ENCODE peak calls at places on chromosomes 13 and 19, in seven cellular contexts. W is cardiac muscle cell; N is pancreas; S is left ventricle myocardium inferior; E is CD4-positive, CD25-positive, alpha-beta regulatory T cell; I is hepatocyte; J is lower lobe of right lung. C is an unnamed sample. For H3K36me3, the result is how much of the 10 kb centered on the place peaks cover.

GRCh38 chr19:37551123-37551993 is 43.2 kb downstream of the ZNF571 start:
- DNase-seq in S (peak), I (no peak), J (no peak), N (no peak), W (no peak), E (peak), C (peak)

GRCh38 chr13:61316647-61317046 is 99.0 kb downstream of the PCDH20 start:
- DNase-seq in J (no peak), W (no peak), E (no peak), S (no peak), I (no peak), N (no peak), C (no peak)

GRCh38 chr13:27954406-27954851 is 14.7 kb downstream of the CDX2 start:
- DNase-seq in I (peak), E (no peak), J (no peak), W (no peak), S (no peak), N (no peak), C (no peak)

GRCh38 chr19:33279430-33280350 is 22.6 kb downstream of the CEBPA start:
- DNase-seq in N (no peak), I (peak), S (no peak), W (no peak), J (no peak), E (no peak), C (no peak)

GRCh38 chr13:112329376-112329775 is 46.8 kb upstream of the SPACA7 start:
- DNase-seq in S (no peak), J (no peak), W (no peak), I (no peak), E (no peak), N (no peak), C (no peak)

GRCh38 chr13:90477194-90477593 is 870.3 kb upstream of the MIR17HG start:
- DNase-seq in W (no peak), S (no peak), E (no peak), J (no peak), I (no peak), N (peak), C (no peak)

GRCh38 chr19:5321851-5322681 is 18.5 kb downstream of the PTPRS start:
- DNase-seq in I (no peak), E (no peak), S (no peak), J (no peak), N (no peak), W (peak), C (no peak)

GRCh38 chr13:43405457-43405856 is 381.3 kb downstream of the ENOX1 start:
- DNase-seq in W (no peak), J (no peak), I (no peak), N (no peak), E (no peak), S (no peak), C (no peak)

GRCh38 chr19:1610579-1610978 is 5.3 kb upstream of the UQCR11 start:
- DNase-seq in J (no peak), I (no peak), W (no peak), S (no peak), N (no peak), E (no peak), C (no peak)

GRCh38 chr19:43721469-43722048 is 5.7 kb downstream of the IRGC start:
- DNase-seq in I (no peak), E (no peak), W (no peak), J (no peak), N (no peak), S (no peak), C (no peak)

GRCh38 chr13:100657881-100658315 is 16.7 kb downstream of the TMTC4 start:
- DNase-seq in J (no peak), I (no peak), S (no peak), W (no peak), E (no peak), N (no peak), C (no peak)

GRCh38 chr19:31356587-31357314 is 7.5 kb upstream of the TSHZ3 start:
- DNase-seq in J (peak), S (peak), I (no peak), W (peak), N (peak), E (peak), C (no peak)

GRCh38 chr19:44785271-44785670 is 7.6 kb downstream of the CBLC start:
- DNase-seq in I (no peak), W (no peak), E (no peak), J (no peak), N (no peak), S (no peak), C (no peak)

GRCh38 chr19:44779150-44779549 is 1.5 kb downstream of the CBLC start:
- DNase-seq in W (no peak), E (no peak), I (peak), N (no peak), S (no peak), J (no peak), C (no peak)

GRCh38 chr19:44785993-44786392 is 8.3 kb downstream of the CBLC start:
- DNase-seq in W (no peak), I (no peak), S (no peak), E (no peak), J (no peak), N (no peak), C (no peak)

GRCh38 chr19:44783545-44783944 is 5.9 kb downstream of the CBLC start:
- DNase-seq in N (no peak), J (no peak), E (no peak), I (no peak), S (no peak), W (no peak), C (no peak)

GRCh38 chr19:44782729-44783128 is 5.0 kb downstream of the CBLC start:
- DNase-seq in W (no peak), J (no peak), S (no peak), E (no peak), I (no peak), N (no peak), C (no peak)
- H3K36me3 ChIP-seq in W (under half), J (under half), S (under half), E (under half), I (under half), N (under half), C (under half)

DNA sequence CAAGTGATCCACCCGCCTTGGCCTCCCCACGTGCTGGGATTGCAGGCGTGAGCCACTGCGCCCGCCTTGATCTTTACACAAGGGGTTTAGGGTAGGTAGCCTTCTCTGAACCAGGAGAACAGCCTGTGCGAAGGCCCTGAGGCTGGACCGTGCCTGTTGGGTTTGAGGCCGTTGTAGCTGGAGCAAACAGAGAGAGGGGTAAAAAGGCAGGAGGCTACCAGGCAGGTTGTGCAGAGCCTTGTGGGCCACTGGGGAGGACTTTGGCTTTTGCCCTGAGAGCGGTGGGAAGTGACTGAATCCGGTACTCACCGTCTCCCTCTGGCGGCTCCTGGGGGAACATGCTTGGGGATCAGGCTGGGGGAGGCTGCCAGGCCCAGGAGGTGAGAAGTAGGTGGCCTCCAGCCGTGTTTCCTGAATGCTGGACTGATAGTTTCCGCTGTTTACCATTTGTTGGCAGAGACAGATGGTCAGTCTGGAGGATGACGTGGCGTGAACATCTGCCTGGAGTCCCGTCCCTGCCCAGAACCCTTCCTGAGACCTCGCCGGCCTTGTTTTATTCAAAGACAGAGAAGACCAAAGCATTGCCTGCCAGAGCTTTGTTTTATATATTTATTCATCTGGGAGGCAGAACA is 24.6 kb downstream of the SPC24 start:
- DNase-seq in E (peak), W (peak), J (peak), I (peak), N (peak), S (peak), C (no peak)
- H3K27ac ChIP-seq in E (no peak), W (peak), J (peak), I (peak), N (no peak), S (peak), C (no peak)

DNA sequence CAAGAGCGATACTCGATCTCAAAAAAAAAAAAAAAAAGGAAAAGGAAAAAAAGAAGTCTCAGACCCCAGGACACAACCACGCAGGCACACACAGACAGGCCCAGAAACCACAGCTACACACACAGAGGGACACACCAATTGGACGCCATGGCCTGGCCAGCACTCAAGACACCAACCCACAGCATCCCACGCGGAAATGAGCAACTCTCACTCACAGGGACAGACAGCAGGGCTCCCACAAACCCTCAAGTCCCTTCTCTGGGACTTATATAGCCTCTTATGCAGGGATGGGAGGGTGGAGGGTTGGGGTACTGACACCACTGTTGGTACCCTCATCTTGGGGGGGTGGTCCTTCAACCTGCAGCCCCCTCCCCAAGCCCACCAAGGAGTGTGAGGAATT is 5.9 kb downstream of the NOTCH3 start:
- DNase-seq in I (no peak), J (no peak), E (no peak), S (no peak), N (peak), W (no peak), C (no peak)
- H3K4me3 ChIP-seq in I (no peak), J (peak), E (no peak), S (peak), N (peak), W (peak), C (peak)

GRCh38 chr13:110653271-110653670 is 37.9 kb downstream of the NAXD start:
- DNase-seq in E (no peak), S (no peak), J (no peak), N (no peak), I (no peak), W (no peak), C (no peak)
- H3K36me3 ChIP-seq in E (under half), S (under half), J (half or more), N (under half), I (under half), W (under half), C (under half)

C was measured in iPS DF 6.9.